ENCODE peak calls at places on chromosomes 6 and 20, in nine cellular contexts. N, D, A, B, S, R, H, J and V are unnamed samples.

GRCh38 chr6:167576798-167577528 is 249.7 kb upstream of the AFDN start:
- DNase-seq in N (no peak), D (no peak), A (no peak), B (peak), S (no peak), R (no peak), H (no peak), J (no peak), V (no peak)

GRCh38 chr6:21742238-21742660 is 148.7 kb downstream of the SOX4 start:
- DNase-seq in N (no peak), D (no peak), A (no peak), B (no peak), S (no peak), R (peak), H (no peak), J (no peak), V (no peak)

GRCh38 chr6:110874880-110875547 is 429 bp downstream of the AMD1 start:
- DNase-seq in N (no peak), D (peak), A (no peak), B (no peak), S (peak), R (no peak), H (no peak), J (peak), V (peak)

GRCh38 chr6:13457577-13457976 is 29.8 kb downstream of the GFOD1 start:
- DNase-seq in N (no peak), D (no peak), A (no peak), B (no peak), S (no peak), R (peak), H (no peak), J (no peak), V (no peak)

GRCh38 chr6:82144007-82144851 is 103.3 kb downstream of the IBTK start:
- DNase-seq in N (no peak), D (no peak), A (no peak), B (no peak), S (peak), R (peak), H (peak), J (no peak), V (peak)

GRCh38 chr6:20092071-20092566 is 120.2 kb downstream of the MBOAT1 start:
- DNase-seq in N (no peak), D (no peak), A (no peak), B (no peak), S (peak), R (peak), H (no peak), J (no peak), V (peak)

GRCh38 chr6:47792216-47792733 is 10.4 kb downstream of the OPN5 start:
- DNase-seq in N (no peak), D (no peak), A (no peak), B (no peak), S (no peak), R (no peak), H (no peak), J (no peak), V (no peak)

GRCh38 chr20:49575551-49576060 is 7.7 kb upstream of the PTGIS start:
- DNase-seq in N (no peak), D (no peak), A (no peak), B (no peak), S (no peak), R (no peak), H (peak), J (no peak), V (no peak)

GRCh38 chr6:46246081-46246480 is 75.3 kb upstream of the ENPP5 start:
- DNase-seq in N (no peak), D (no peak), A (no peak), B (no peak), S (no peak), R (no peak), H (no peak), J (no peak), V (no peak)

GRCh38 chr6:31836036-31836675 is 8.6 kb downstream of the HSPA1B start:
- DNase-seq in N (no peak), D (no peak), A (no peak), B (no peak), S (no peak), R (no peak), H (no peak), J (no peak), V (no peak)

GRCh38 chr20:58700121-58700780 is 7.7 kb downstream of the NPEPL1 start:
- DNase-seq in N (no peak), D (no peak), A (no peak), B (no peak), S (no peak), R (peak), H (no peak), J (no peak), V (no peak)

GRCh38 chr6:32439708-32440214 is at the start of gene HLA-DRA:
- DNase-seq in N (no peak), D (no peak), A (no peak), B (no peak), S (peak), R (peak), H (no peak), J (no peak), V (peak)